ENCODE peak calls at places on chromosomes 11 and 22, in five cellular contexts. J is cardiac fibroblast; T is activated CD8-positive, alpha-beta memory T cell treated with anti-CD3 and anti-CD28 coated beads for 4 hours; I is pancreas; Q is upper lobe of right lung. P is an unnamed sample.

GRCh38 chr11:27234043-27234668 is 128.9 kb downstream of the CCDC34 start:
- DNase-seq in I (no peak), Q (no peak), T (no peak), J (peak), P (no peak)

GRCh38 chr11:6719588-6719987 is 36.4 kb upstream of the MRPL17 start:
- DNase-seq in J (peak), T (no peak), Q (no peak), I (no peak), P (no peak)

GRCh38 chr11:57248780-57249383 is 11.8 kb upstream of the APLNR start:
- DNase-seq in T (no peak), J (peak), I (no peak), Q (no peak), P (peak)

GRCh38 chr22:47663615-47664605 is 901.5 kb downstream of the TBC1D22A start:
- DNase-seq in Q (no peak), I (no peak), J (no peak), T (no peak), P (no peak)

GRCh38 chr11:1874406-1875092 is 17.1 kb downstream of the PRR33 start:
- DNase-seq in I (no peak), Q (no peak), T (no peak), J (no peak), P (no peak)

GRCh38 chr11:117390743-117391142 is 63.1 kb downstream of the CEP164 start:
- DNase-seq in J (no peak), I (no peak), T (no peak), Q (no peak), P (no peak)

GRCh38 chr11:73274722-73275380 is 2.7 kb downstream of the P2RY6 start:
- DNase-seq in Q (peak), I (no peak), T (no peak), J (no peak), P (no peak)

GRCh38 chr11:104113541-104113940 is 50.4 kb downstream of the PDGFD start:
- DNase-seq in I (no peak), T (no peak), J (no peak), Q (no peak), P (no peak)

GRCh38 chr11:57124912-57125311 is 56.8 kb upstream of the LRRC55 start:
- DNase-seq in I (no peak), J (peak), T (no peak), Q (no peak), P (no peak)

GRCh38 chr11:106697058-106697457 is 321.2 kb downstream of the GUCY1A2 start:
- DNase-seq in Q (no peak), T (no peak), I (no peak), J (peak), P (no peak)

GRCh38 chr22:36056980-36057379 is 28.4 kb upstream of the RBFOX2 start:
- DNase-seq in I (no peak), Q (no peak), J (peak), T (no peak), P (no peak)

GRCh38 chr11:33718441-33718840 is 17.8 kb downstream of the CD59 start:
- DNase-seq in T (no peak), I (no peak), Q (no peak), J (no peak), P (no peak)

GRCh38 chr11:63766501-63767270 is 1.9 kb downstream of the ZFTA start:
- DNase-seq in J (no peak), I (no peak), Q (no peak), T (no peak), P (no peak)

GRCh38 chr11:36132940-36133339 is 156.3 kb downstream of the COMMD9 start:
- DNase-seq in I (no peak), Q (no peak), J (peak), T (no peak), P (no peak)

GRCh38 chr11:87324817-87325489 is 287.2 kb downstream of the TMEM135 start:
- DNase-seq in Q (no peak), T (no peak), I (no peak), J (no peak), P (no peak)

GRCh38 chr11:95231881-95232605 is 1.0 kb upstream of the SESN3 start:
- DNase-seq in Q (peak), J (peak), T (peak), I (peak), P (peak)

GRCh38 chr11:96620464-96621044 is 230.7 kb downstream of the JRKL start:
- DNase-seq in I (no peak), J (peak), Q (no peak), T (no peak), P (no peak)

GRCh38 chr11:87870081-87870480 is 305.2 kb downstream of the RAB38 start:
- DNase-seq in Q (no peak), I (no peak), J (no peak), T (no peak), P (no peak)

GRCh38 chr22:37218399-37218770 is 6.1 kb upstream of the SSTR3 start:
- DNase-seq in I (no peak), J (no peak), T (no peak), Q (no peak), P (no peak)

GRCh38 chr11:120974466-120974865 is 49.4 kb upstream of the TBCEL start:
- DNase-seq in Q (no peak), I (no peak), J (no peak), T (no peak), P (no peak)

GRCh38 chr22:44672632-44673031 is 29.4 kb upstream of the PRR5 start:
- DNase-seq in Q (no peak), J (no peak), I (no peak), T (no peak), P (no peak)

GRCh38 chr11:5476184-5476819 is 12.2 kb upstream of the OR52D1 start:
- DNase-seq in J (peak), I (peak), T (no peak), Q (no peak), P (no peak)

GRCh38 chr11:17405232-17406005 is 17.0 kb upstream of the KCNJ11 start:
- DNase-seq in Q (peak), T (no peak), I (peak), J (peak), P (peak)

GRCh38 chr11:77096591-77097019 is 6.0 kb upstream of the OMP start:
- DNase-seq in Q (peak), J (no peak), T (no peak), I (no peak), P (no peak)

GRCh38 chr11:64378335-64378884 is 19.4 kb downstream of the RPS6KA4 start:
- DNase-seq in T (no peak), Q (no peak), J (peak), I (no peak), P (peak)

GRCh38 chr11:120073196-120073595 is 64.7 kb downstream of the TRIM29 start:
- DNase-seq in J (no peak), T (no peak), Q (peak), I (no peak), P (no peak)

GRCh38 chr11:76918941-76919386 is 58.2 kb downstream of the ACER3 start:
- DNase-seq in I (peak), J (peak), Q (no peak), T (no peak), P (no peak)

GRCh38 chr22:20258584-20259335 is 9.4 kb downstream of the RTN4R start:
- DNase-seq in T (no peak), Q (no peak), I (no peak), J (no peak), P (no peak)

GRCh38 chr22:44523981-44524759 is 26.1 kb upstream of the RTL6 start:
- DNase-seq in J (peak), T (no peak), Q (no peak), I (no peak), P (no peak)

GRCh38 chr11:72446929-72447753 is 12.8 kb upstream of the CLPB start:
- DNase-seq in J (peak), Q (no peak), T (no peak), I (no peak), P (no peak)

GRCh38 chr11:44826922-44827643 is 100.3 kb downstream of the TSPAN18 start:
- DNase-seq in Q (peak), T (no peak), I (no peak), J (no peak), P (no peak)

GRCh38 chr11:89441606-89442005 is 49.6 kb downstream of the NOX4 start:
- DNase-seq in I (no peak), J (no peak), T (no peak), Q (no peak), P (no peak)

GRCh38 chr11:66190776-66191175 is 77.7 kb upstream of the RAB1B start:
- DNase-seq in T (no peak), J (no peak), I (no peak), Q (no peak), P (no peak)

GRCh38 chr11:72844356-72844755 is 30.1 kb downstream of the ATG16L2 start:
- DNase-seq in J (no peak), Q (no peak), I (no peak), T (no peak), P (no peak)

GRCh38 chr11:25159341-25159740 is 662.5 kb downstream of the LUZP2 start:
- DNase-seq in Q (no peak), J (peak), T (no peak), I (no peak), P (no peak)

GRCh38 chr22:48713266-48714205 is 1114.1 kb downstream of the BRD1 start:
- DNase-seq in Q (peak), J (no peak), I (no peak), T (no peak), P (no peak)